ENCODE peak calls at places on chromosomes 7 and 10, in five cellular contexts. Z is neural progenitor cell; E is activated T-helper 1 cell treated with Interleukin-2 at 50 U/mL for 16 hours; J is activated naive CD8-positive, alpha-beta T cell treated with anti-CD3 and anti-CD28 coated beads, Interleukin-2, amount 50 U/mL, for 24 hours; P is naive thymus-derived CD4-positive, alpha-beta T cell. G is an unnamed sample.

GRCh38 chr7:121525155-121525819 is 129.2 kb upstream of the FAM3C start:
- DNase-seq in J (no peak), E (no peak), Z (no peak), P (no peak), G (no peak)

GRCh38 chr10:129417164-129417563 is 49.9 kb upstream of the MGMT start:
- DNase-seq in J (no peak), E (no peak), P (no peak), Z (no peak), G (no peak)

GRCh38 chr10:99630439-99630838 is 10.2 kb upstream of the SLC25A28 start:
- DNase-seq in Z (peak), E (no peak), J (no peak), P (no peak), G (no peak)

GRCh38 chr7:132177708-132178392 is 398.4 kb downstream of the PLXNA4 start:
- DNase-seq in P (no peak), Z (no peak), J (no peak), E (no peak), G (no peak)

GRCh38 chr7:65967361-65968155 is 14.5 kb downstream of the GUSB start:
- DNase-seq in Z (no peak), J (no peak), P (no peak), E (no peak), G (no peak)

GRCh38 chr10:30990351-30990750 is 41.3 kb downstream of the ZNF438 start:
- DNase-seq in Z (no peak), E (no peak), J (no peak), P (no peak), G (no peak)

GRCh38 chr7:151320263-151320845 is 21.3 kb upstream of the NUB1 start:
- DNase-seq in J (no peak), P (no peak), Z (no peak), E (no peak), G (no peak)

GRCh38 chr7:152577339-152577738 is 98.6 kb downstream of the XRCC2 start:
- DNase-seq in E (no peak), Z (no peak), P (no peak), J (no peak), G (no peak)

GRCh38 chr10:91617073-91617580 is 15.7 kb downstream of the PPP1R3C start:
- DNase-seq in Z (no peak), P (no peak), E (no peak), J (no peak), G (no peak)